ENCODE peak calls at places on chromosome 4, in six cellular contexts. G, P, S, M, A and D are unnamed samples.

GRCh38 chr4:6071191-6071958 is 53.1 kb upstream of the C4orf50 start:
- DNase-seq in M (no peak), G (no peak), P (no peak), A (no peak), S (no peak), D (no peak)

GRCh38 chr4:93776386-93777080 is 52.0 kb upstream of the ATOH1 start:
- DNase-seq in M (no peak), S (no peak), P (no peak), G (no peak), A (no peak), D (peak)

GRCh38 chr4:1711055-1711905 is 839 bp downstream of the SLBP start:
- DNase-seq in S (no peak), M (peak), P (peak), A (no peak), G (peak), D (peak)

GRCh38 chr4:47933798-47934197 is 19.4 kb upstream of the NFXL1 start:
- DNase-seq in M (peak), G (no peak), P (no peak), A (no peak), S (no peak), D (peak)

GRCh38 chr4:56506110-56506705 is 617 bp downstream of the ARL9 start:
- DNase-seq in M (no peak), A (no peak), G (no peak), S (no peak), P (no peak), D (peak)

GRCh38 chr4:6474053-6474568 is 1.7 kb upstream of the PPP2R2C start:
- DNase-seq in G (no peak), P (no peak), S (no peak), M (no peak), A (no peak), D (no peak)

GRCh38 chr4:138092060-138092459 is 150.1 kb downstream of the SLC7A11 start:
- DNase-seq in M (no peak), P (no peak), S (no peak), A (no peak), G (no peak), D (no peak)

GRCh38 chr4:73499996-73500765 is 18.6 kb downstream of the AFM start:
- DNase-seq in A (peak), P (no peak), G (no peak), M (no peak), S (no peak), D (peak)

GRCh38 chr4:7646384-7647061 is 211.8 kb upstream of the PSAPL1 start:
- DNase-seq in G (no peak), A (no peak), M (no peak), S (no peak), P (no peak), D (peak)

GRCh38 chr4:2696423-2696822 is 59.7 kb downstream of the TNIP2 start:
- DNase-seq in S (no peak), A (no peak), P (no peak), M (no peak), G (no peak), D (no peak)

GRCh38 chr4:148015058-148015457 is 283.2 kb downstream of the ARHGAP10 start:
- DNase-seq in M (no peak), G (no peak), A (no peak), P (no peak), S (no peak), D (no peak)

GRCh38 chr4:148196168-148196567 is 246.0 kb downstream of the NR3C2 start:
- DNase-seq in A (no peak), M (no peak), P (no peak), S (no peak), G (no peak), D (no peak)

GRCh38 chr4:120466429-120466828 is 399.8 kb upstream of the MAD2L1 start:
- DNase-seq in S (no peak), A (no peak), M (no peak), G (no peak), P (no peak), D (no peak)